ENCODE peak calls at places on chromosomes 1 and 21, in four cellular contexts. Z, A, O and F are unnamed samples.

GRCh38 chr1:36656838-36657237 is 174.1 kb upstream of the CSF3R start:
- DNase-seq in Z (no peak), A (no peak), O (no peak), F (no peak)

GRCh38 chr1:155981266-155982088 is 3.1 kb upstream of the ARHGEF2 start:
- DNase-seq in Z (peak), A (peak), O (no peak), F (no peak)

GRCh38 chr1:212633144-212633543 is 24.6 kb downstream of the ATF3 start:
- DNase-seq in Z (no peak), A (no peak), O (no peak), F (no peak)

GRCh38 chr1:237931631-237932030 is 40.9 kb upstream of the ZP4 start:
- DNase-seq in Z (no peak), A (no peak), O (no peak), F (no peak)

GRCh38 chr1:2404890-2405511 is 7.4 kb downstream of the PEX10 start:
- DNase-seq in Z (no peak), A (no peak), O (no peak), F (no peak)

GRCh38 chr1:68185743-68186142 is 46.6 kb downstream of the WLS start:
- DNase-seq in Z (no peak), A (no peak), O (no peak), F (no peak)

GRCh38 chr1:10338047-10338446 is 60.8 kb upstream of the PGD start:
- DNase-seq in Z (peak), A (peak), O (no peak), F (peak)

GRCh38 chr1:110229348-110230001 is 19.4 kb downstream of the KCNC4 start:
- DNase-seq in Z (no peak), A (no peak), O (no peak), F (no peak)

GRCh38 chr1:20336105-20336605 is 45.5 kb downstream of the VWA5B1 start:
- DNase-seq in Z (no peak), A (no peak), O (no peak), F (no peak)

GRCh38 chr1:197519741-197520334 is 251.8 kb downstream of the CRB1 start:
- DNase-seq in Z (peak), A (peak), O (no peak), F (peak)

GRCh38 chr1:94039871-94040569 is 80.9 kb downstream of the ABCA4 start:
- DNase-seq in Z (no peak), A (no peak), O (no peak), F (no peak)

GRCh38 chr1:207863893-207864535 is 46.9 kb downstream of the CD34 start:
- DNase-seq in Z (no peak), A (no peak), O (peak), F (no peak)

GRCh38 chr21:39381009-39381408 is 32.1 kb upstream of the HMGN1 start:
- DNase-seq in Z (no peak), A (no peak), O (no peak), F (peak)

GRCh38 chr1:150268342-150268705 is 492 bp downstream of the APH1A start:
- DNase-seq in Z (no peak), A (peak), O (no peak), F (peak)

GRCh38 chr1:181100015-181100905 is 11.8 kb downstream of the IER5 start:
- DNase-seq in Z (peak), A (peak), O (no peak), F (no peak)

GRCh38 chr1:216670118-216670870 is 52.9 kb downstream of the ESRRG start:
- DNase-seq in Z (peak), A (no peak), O (no peak), F (peak)

GRCh38 chr1:92759361-92759760 is 25.5 kb downstream of the EVI5 start:
- DNase-seq in Z (no peak), A (no peak), O (no peak), F (no peak)

GRCh38 chr1:51519048-51519856 is at the start of gene EPS15:
- DNase-seq in Z (peak), A (peak), O (no peak), F (peak)

GRCh38 chr1:201245082-201245481 is 38.2 kb upstream of the PKP1 start:
- DNase-seq in Z (no peak), A (no peak), O (no peak), F (no peak)

GRCh38 chr1:76659171-76659940 is 207.9 kb upstream of the ST6GALNAC5 start:
- DNase-seq in Z (no peak), A (no peak), O (no peak), F (no peak)

GRCh38 chr1:248404024-248404423 is 1.2 kb downstream of the OR2T1 start:
- DNase-seq in Z (no peak), A (peak), O (peak), F (peak)

GRCh38 chr1:54475357-54476230 is 69.4 kb upstream of the SSBP3 start:
- DNase-seq in Z (no peak), A (no peak), O (no peak), F (no peak)

GRCh38 chr1:150537732-150538684 is 11.2 kb upstream of the ADAMTSL4 start:
- DNase-seq in Z (no peak), A (no peak), O (no peak), F (no peak)

GRCh38 chr1:26282694-26283019 is 2.8 kb downstream of the SH3BGRL3 start:
- DNase-seq in Z (no peak), A (no peak), O (no peak), F (no peak)

GRCh38 chr1:12078938-12079861 is 16.1 kb downstream of the TNFRSF8 start:
- DNase-seq in Z (peak), A (peak), O (peak), F (peak)

GRCh38 chr1:63821650-63822049 is 47.8 kb downstream of the ROR1 start:
- DNase-seq in Z (no peak), A (no peak), O (no peak), F (no peak)

GRCh38 chr1:216702170-216702569 is 21.1 kb downstream of the ESRRG start:
- DNase-seq in Z (no peak), A (no peak), O (no peak), F (no peak)

GRCh38 chr1:8247821-8248436 is 70.0 kb upstream of the SLC45A1 start:
- DNase-seq in Z (no peak), A (no peak), O (no peak), F (no peak)

GRCh38 chr1:202165942-202166843 is 5.8 kb upstream of the PTPN7 start:
- DNase-seq in Z (no peak), A (peak), O (no peak), F (no peak)

GRCh38 chr1:154883919-154884867 is 14.1 kb upstream of the KCNN3 start:
- DNase-seq in Z (no peak), A (peak), O (no peak), F (no peak)

GRCh38 chr1:210123924-210124589 is 108.5 kb upstream of the SERTAD4 start:
- DNase-seq in Z (no peak), A (no peak), O (no peak), F (peak)

GRCh38 chr1:29753771-29754607 is 517.7 kb downstream of the PTPRU start:
- DNase-seq in Z (no peak), A (no peak), O (no peak), F (no peak)

GRCh38 chr1:184650177-184650866 is 104.3 kb downstream of the EDEM3 start:
- DNase-seq in Z (no peak), A (no peak), O (no peak), F (no peak)

GRCh38 chr1:109595540-109595939 is 23.9 kb downstream of the GNAT2 start:
- DNase-seq in Z (no peak), A (no peak), O (no peak), F (no peak)

GRCh38 chr1:35505911-35506798 is 51.0 kb downstream of the KIAA0319L start:
- DNase-seq in Z (no peak), A (peak), O (peak), F (no peak)

GRCh38 chr1:210293191-210293607 is 35.5 kb upstream of the HHAT start:
- DNase-seq in Z (no peak), A (no peak), O (no peak), F (no peak)

DNA sequence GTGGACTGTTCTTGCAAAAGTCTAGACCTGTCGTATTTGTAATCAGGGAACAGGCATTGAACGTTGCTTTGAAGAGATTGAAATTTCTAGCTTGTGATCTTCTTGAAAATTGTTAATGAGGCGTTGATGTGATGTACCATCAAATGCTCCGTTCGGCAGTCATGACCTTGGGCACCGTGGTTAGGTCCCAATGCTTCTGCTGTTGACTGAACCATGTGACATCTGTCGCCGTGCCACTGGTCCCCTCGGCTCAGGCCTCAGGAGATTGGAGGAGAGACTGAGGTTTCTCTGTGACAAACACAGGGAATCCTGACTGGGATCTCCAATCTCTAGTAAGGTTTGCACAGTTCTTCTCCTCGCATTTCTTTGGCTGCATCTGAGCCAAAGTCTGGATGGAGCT is 18.1 kb upstream of the KCNAB2 start:
- DNase-seq in Z (no peak), A (no peak), O (no peak), F (no peak)
- H3K4me3 ChIP-seq in Z (peak), A (no peak), O (peak), F (no peak)

GRCh38 chr1:221961532-221962292 is 219.8 kb upstream of the DUSP10 start:
- DNase-seq in Z (peak), A (peak), O (peak), F (no peak)
- TF ChIP-seq REST in Z (no peak), A (no peak), O (no peak), F (no peak)

GRCh38 chr1:50257029-50257428 is 148.3 kb downstream of the ELAVL4 start:
- DNase-seq in Z (no peak), A (no peak), O (no peak), F (no peak)
- TF ChIP-seq BHLHE40 in Z (no peak), A (no peak), O (no peak), F (no peak)

GRCh38 chr21:15947707-15948106 is 217.9 kb downstream of the USP25 start:
- DNase-seq in Z (no peak), A (no peak), O (no peak), F (no peak)
- H3K4me3 ChIP-seq in Z (no peak), A (no peak), O (no peak), F (no peak)